ENCODE peak calls at places on chromosomes 7 and 10, in seven cellular contexts. C is fibroblast of pulmonary artery, Q is ascending aorta, P is left ventricle myocardium inferior, K is pancreas, M is retinal pigment epithelial cell, X is activated B cell treated with CpG ODN at 0.5 μM for 24 hours. Z is an unnamed sample.

GRCh38 chr10:90674927-90675326 is 182.9 kb downstream of the HTR7 start:
- DNase-seq in C (peak), Q (peak), P (no peak), K (no peak), M (no peak), X (no peak), Z (no peak)

GRCh38 chr7:41940760-41941343 is 238.0 kb upstream of the INHBA start:
- DNase-seq in C (peak), Q (peak), P (peak), K (peak), M (no peak), X (peak), Z (no peak)

GRCh38 chr10:94343159-94343558 is 19.6 kb downstream of the NOC3L start:
- DNase-seq in C (no peak), Q (no peak), P (no peak), K (no peak), M (no peak), X (no peak), Z (no peak)

GRCh38 chr7:128381161-128381821 is 19.8 kb upstream of the PRRT4 start:
- DNase-seq in C (no peak), Q (no peak), P (peak), K (no peak), M (no peak), X (no peak), Z (no peak)

GRCh38 chr10:14879055-14879800 is 562 bp downstream of the SUV39H2 start:
- DNase-seq in C (no peak), Q (no peak), P (peak), K (peak), M (no peak), X (no peak), Z (no peak)

GRCh38 chr7:17380696-17381662 is 82.5 kb downstream of the AHR start:
- DNase-seq in C (no peak), Q (no peak), P (no peak), K (no peak), M (no peak), X (no peak), Z (no peak)

GRCh38 chr10:112716076-112716475 is 234.0 kb upstream of the TCF7L2 start:
- DNase-seq in C (no peak), Q (no peak), P (no peak), K (no peak), M (no peak), X (no peak), Z (no peak)

GRCh38 chr10:113475381-113475807 is 77.5 kb upstream of the HABP2 start:
- DNase-seq in C (peak), Q (peak), P (no peak), K (no peak), M (no peak), X (no peak), Z (no peak)

GRCh38 chr10:118692911-118693310 is 61.9 kb downstream of the CACUL1 start:
- DNase-seq in C (peak), Q (no peak), P (no peak), K (no peak), M (peak), X (no peak), Z (no peak)

GRCh38 chr7:787332-788240 is 44.7 kb upstream of the SUN1 start:
- DNase-seq in C (no peak), Q (no peak), P (no peak), K (no peak), M (no peak), X (no peak), Z (no peak)

GRCh38 chr7:8214162-8214897 is 47.6 kb downstream of the ICA1 start:
- DNase-seq in C (no peak), Q (no peak), P (no peak), K (no peak), M (no peak), X (no peak), Z (no peak)

GRCh38 chr7:55224111-55224510 is 141.0 kb upstream of the LANCL2 start:
- DNase-seq in C (no peak), Q (no peak), P (no peak), K (no peak), M (no peak), X (no peak), Z (no peak)

GRCh38 chr10:113272511-113272910 is 280.3 kb upstream of the HABP2 start:
- DNase-seq in C (no peak), Q (no peak), P (no peak), K (no peak), M (no peak), X (no peak), Z (no peak)

GRCh38 chr7:47659664-47660462 is 78.0 kb upstream of the TNS3 start:
- DNase-seq in C (no peak), Q (no peak), P (no peak), K (no peak), M (no peak), X (no peak), Z (peak)

GRCh38 chr7:47657126-47657525 is 75.2 kb upstream of the TNS3 start:
- DNase-seq in C (no peak), Q (no peak), P (no peak), K (no peak), M (no peak), X (no peak), Z (no peak)

GRCh38 chr7:47661051-47661714 is 79.3 kb upstream of the TNS3 start:
- DNase-seq in C (no peak), Q (no peak), P (no peak), K (no peak), M (no peak), X (no peak), Z (no peak)

GRCh38 chr7:47663239-47663638 is 81.3 kb upstream of the TNS3 start:
- DNase-seq in C (no peak), Q (no peak), P (no peak), K (no peak), M (no peak), X (no peak), Z (no peak)

GRCh38 chr7:47658886-47659635 is 77.2 kb upstream of the TNS3 start:
- DNase-seq in C (no peak), Q (no peak), P (no peak), K (no peak), M (no peak), X (no peak), Z (peak)
- TF ChIP-seq CTCF in C (no peak), Q (no peak), P (no peak), K (no peak), M (no peak), X (no peak), Z (no peak)

GRCh38 chr10:98659951-98660350 is 213.2 kb upstream of the HPS1 start:
- DNase-seq in C (no peak), Q (no peak), P (no peak), K (no peak), M (peak), X (no peak), Z (no peak)

GRCh38 chr10:98667081-98667480 is 220.3 kb upstream of the HPS1 start:
- DNase-seq in C (no peak), Q (no peak), P (no peak), K (no peak), M (no peak), X (no peak), Z (no peak)

DNA sequence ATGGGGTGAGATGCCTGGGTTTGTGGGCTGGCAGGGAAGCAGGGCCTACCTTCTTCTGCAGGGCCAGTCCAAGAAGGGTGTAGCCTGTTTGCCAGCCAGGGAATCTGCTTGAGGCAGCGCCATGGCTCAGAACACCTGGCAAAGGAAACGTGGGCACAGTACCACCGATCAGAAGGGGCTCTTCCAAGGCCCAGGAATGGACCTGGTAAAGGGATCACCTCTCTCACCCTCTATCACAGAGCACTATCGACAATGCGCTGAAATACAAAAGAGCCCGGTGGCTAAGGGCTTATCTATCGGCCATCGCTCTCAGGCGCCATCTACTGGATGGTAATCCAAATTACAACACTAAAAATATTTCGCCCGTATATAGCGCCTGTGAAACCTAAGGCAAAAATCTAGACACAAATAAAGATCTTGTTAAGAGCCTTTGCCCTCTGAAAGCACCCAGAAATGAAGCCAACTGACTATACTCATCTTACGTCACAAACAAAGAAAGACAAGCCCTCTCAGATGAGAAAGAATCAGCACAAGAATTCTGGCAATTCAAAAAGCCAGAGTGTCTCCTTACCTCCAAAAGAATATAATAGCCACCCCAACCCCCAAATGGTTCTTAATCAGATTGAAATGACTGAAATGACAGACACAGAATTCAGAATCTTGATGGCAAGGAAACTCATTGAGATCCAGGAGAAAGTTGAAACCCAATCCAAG is 217.8 kb upstream of the HPS1 start:
- DNase-seq in C (peak), Q (no peak), P (no peak), K (no peak), M (no peak), X (no peak), Z (no peak)
- TF ChIP-seq CTCF in C (peak), Q (peak), P (peak), K (no peak), M (peak), X (no peak), Z (peak)

GRCh38 chr10:98748298-98748697 is 301.6 kb upstream of the HPS1 start:
- DNase-seq in C (peak), Q (no peak), P (no peak), K (no peak), M (no peak), X (no peak), Z (no peak)

GRCh38 chr10:98745645-98746044 is 298.9 kb upstream of the HPS1 start:
- DNase-seq in C (no peak), Q (no peak), P (no peak), K (no peak), M (no peak), X (no peak), Z (no peak)
- TF ChIP-seq CTCF in C (no peak), Q (no peak), P (no peak), K (no peak), M (no peak), X (no peak), Z (no peak)

GRCh38 chr7:20343211-20343610 is 12.5 kb downstream of the ITGB8 start:
- DNase-seq in C (no peak), Q (no peak), P (no peak), K (no peak), M (no peak), X (no peak), Z (no peak)
- TF ChIP-seq CTCF in C (peak), Q (no peak), P (no peak), K (no peak), M (peak), X (no peak), Z (peak)

GRCh38 chr10:122521011-122521410 is 39.5 kb upstream of the DMBT1 start:
- DNase-seq in C (peak), Q (no peak), P (no peak), K (no peak), M (no peak), X (no peak), Z (no peak)

GRCh38 chr10:122526892-122527291 is 33.7 kb upstream of the DMBT1 start:
- DNase-seq in C (no peak), Q (no peak), P (no peak), K (no peak), M (no peak), X (no peak), Z (no peak)

GRCh38 chr10:122524811-122525210 is 35.7 kb upstream of the DMBT1 start:
- DNase-seq in C (no peak), Q (no peak), P (no peak), K (no peak), M (no peak), X (no peak), Z (no peak)

GRCh38 chr10:122530177-122530576 is 30.4 kb upstream of the DMBT1 start:
- DNase-seq in C (peak), Q (no peak), P (peak), K (no peak), M (no peak), X (no peak), Z (no peak)

GRCh38 chr10:122525788-122526187 is 34.8 kb upstream of the DMBT1 start:
- DNase-seq in C (no peak), Q (no peak), P (no peak), K (no peak), M (no peak), X (no peak), Z (no peak)
- TF ChIP-seq CTCF in C (peak), Q (peak), P (peak), K (peak), M (no peak), X (no peak), Z (peak)

DNA sequence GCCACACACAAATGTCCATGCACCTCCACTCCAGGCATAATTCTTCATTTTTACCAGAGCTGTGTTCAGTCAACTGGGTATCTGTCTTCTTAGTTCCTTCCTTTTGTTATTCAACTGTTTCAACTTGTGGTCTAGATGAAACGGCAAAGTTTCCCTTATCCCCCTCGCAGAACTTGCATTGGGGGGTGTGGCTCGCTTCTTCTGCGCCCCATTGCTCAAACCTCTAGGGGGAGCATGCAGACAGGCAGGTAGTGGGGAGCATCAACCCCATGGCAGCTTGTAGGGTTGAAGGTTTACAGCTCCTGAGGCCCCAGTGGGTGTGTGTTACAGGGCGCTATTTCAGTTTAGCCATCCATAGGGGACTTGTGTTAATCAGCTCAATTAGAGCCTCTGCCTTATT is 38.3 kb upstream of the COBL start:
- DNase-seq in C (no peak), Q (no peak), P (no peak), K (no peak), M (no peak), X (no peak), Z (no peak)
- TF ChIP-seq CTCF in C (no peak), Q (no peak), P (no peak), K (no peak), M (peak), X (no peak), Z (peak)

GRCh38 chr10:120600871-120601644 is 144.0 kb downstream of the PLPP4 start:
- DNase-seq in C (peak), Q (no peak), P (no peak), K (no peak), M (no peak), X (no peak), Z (no peak)
- TF ChIP-seq CTCF in C (peak), Q (no peak), P (no peak), K (no peak), M (peak), X (no peak), Z (peak)

GRCh38 chr7:95686109-95686508 is 86.2 kb upstream of the DYNC1I1 start:
- DNase-seq in C (peak), Q (peak), P (peak), K (no peak), M (peak), X (no peak), Z (no peak)

GRCh38 chr7:95684505-95684904 is 87.8 kb upstream of the DYNC1I1 start:
- DNase-seq in C (peak), Q (no peak), P (no peak), K (no peak), M (no peak), X (no peak), Z (no peak)

GRCh38 chr7:95682913-95683312 is 86.6 kb upstream of the PDK4 start:
- DNase-seq in C (no peak), Q (no peak), P (no peak), K (no peak), M (no peak), X (no peak), Z (no peak)

GRCh38 chr7:95687759-95688343 is 84.5 kb upstream of the DYNC1I1 start:
- DNase-seq in C (peak), Q (no peak), P (no peak), K (no peak), M (no peak), X (no peak), Z (no peak)

GRCh38 chr7:95684037-95684436 is 87.7 kb upstream of the PDK4 start:
- DNase-seq in C (peak), Q (no peak), P (no peak), K (no peak), M (no peak), X (no peak), Z (no peak)
- TF ChIP-seq CTCF in C (peak), Q (peak), P (peak), K (peak), M (peak), X (no peak), Z (peak)

GRCh38 chr10:5504146-5505072 is 5.0 kb upstream of the CALML5 start:
- DNase-seq in C (no peak), Q (peak), P (no peak), K (peak), M (no peak), X (no peak), Z (peak)
- TF ChIP-seq CTCF in C (no peak), Q (no peak), P (no peak), K (no peak), M (no peak), X (no peak), Z (no peak)

GRCh38 chr7:4136501-4137110 is 545.5 kb upstream of the FOXK1 start:
- DNase-seq in C (no peak), Q (no peak), P (no peak), K (peak), M (no peak), X (no peak), Z (peak)
- TF ChIP-seq CTCF in C (no peak), Q (no peak), P (no peak), K (no peak), M (no peak), X (no peak), Z (no peak)

Z was measured in chondrocyte.